ENCODE peak calls at places on chromosomes 11 and 22, in eight cellular contexts. S, F, C, A, T, B, L and H are unnamed samples.

GRCh38 chr22:36540867-36541642 is 12.1 kb upstream of the EIF3D start:
- DNase-seq in T (no peak), F (no peak), S (no peak), L (no peak), B (no peak), A (no peak), C (no peak), H (no peak)

GRCh38 chr11:3169952-3170755 is 5.0 kb upstream of the OSBPL5 start:
- DNase-seq in A (peak; percentile 2), F (no peak), S (no peak), B (no peak), L (no peak), T (no peak), C (no peak), H (no peak)

GRCh38 chr11:3123316-3123715 is 41.8 kb downstream of the OSBPL5 start:
- DNase-seq in B (no peak), F (no peak), A (no peak), C (no peak), L (no peak), S (no peak), T (peak; percentile 65), H (no peak)

GRCh38 chr22:31045900-31046587 is 35.1 kb upstream of the SMTN start:
- DNase-seq in B (no peak), A (no peak), T (no peak), C (no peak), S (no peak), L (no peak), F (no peak), H (no peak)

GRCh38 chr11:10798330-10798980 is 10.3 kb downstream of the EIF4G2 start:
- DNase-seq in T (no peak), A (no peak), B (no peak), L (no peak), F (no peak), S (no peak), C (no peak), H (no peak)

GRCh38 chr22:25062378-25063095 is 110.0 kb downstream of the KIAA1671 start:
- DNase-seq in T (peak; percentile 31), L (no peak), C (no peak), A (no peak), S (no peak), F (no peak), B (no peak), H (no peak)

GRCh38 chr11:33893711-33894401 is 2.0 kb upstream of the LMO2 start:
- DNase-seq in B (no peak), L (no peak), T (no peak), S (no peak), A (no peak), C (peak; percentile 92), F (no peak), H (no peak)

GRCh38 chr22:42967933-42968332 is 47.0 kb downstream of the PACSIN2 start:
- DNase-seq in S (no peak), C (peak; percentile 75), F (peak; percentile 49), A (no peak), B (no peak), T (peak; percentile 58), L (peak; percentile 84), H (no peak)

GRCh38 chr22:45878051-45878764 is 98.8 kb downstream of the WNT7B start:
- DNase-seq in T (peak; percentile 3), A (no peak), B (no peak), L (peak; percentile 19), F (no peak), C (no peak), S (no peak), H (no peak)

GRCh38 chr22:50117168-50117762 is 27.5 kb downstream of the MOV10L1 start:
- DNase-seq in C (no peak), S (no peak), B (no peak), L (no peak), A (no peak), F (no peak), T (no peak), H (no peak)

GRCh38 chr22:50115693-50116092 is 25.9 kb downstream of the MOV10L1 start:
- DNase-seq in B (peak; percentile 46), T (no peak), F (no peak), C (no peak), L (no peak), S (no peak), A (no peak), H (no peak)

GRCh38 chr22:50111056-50111455 is 21.2 kb downstream of the MOV10L1 start:
- DNase-seq in F (no peak), T (no peak), S (no peak), L (no peak), A (no peak), B (no peak), C (no peak), H (no peak)

GRCh38 chr22:50114221-50114981 is 24.6 kb downstream of the MOV10L1 start:
- DNase-seq in B (no peak), A (no peak), F (no peak), L (peak; percentile 71), C (no peak), S (no peak), T (no peak), H (no peak)

DNA sequence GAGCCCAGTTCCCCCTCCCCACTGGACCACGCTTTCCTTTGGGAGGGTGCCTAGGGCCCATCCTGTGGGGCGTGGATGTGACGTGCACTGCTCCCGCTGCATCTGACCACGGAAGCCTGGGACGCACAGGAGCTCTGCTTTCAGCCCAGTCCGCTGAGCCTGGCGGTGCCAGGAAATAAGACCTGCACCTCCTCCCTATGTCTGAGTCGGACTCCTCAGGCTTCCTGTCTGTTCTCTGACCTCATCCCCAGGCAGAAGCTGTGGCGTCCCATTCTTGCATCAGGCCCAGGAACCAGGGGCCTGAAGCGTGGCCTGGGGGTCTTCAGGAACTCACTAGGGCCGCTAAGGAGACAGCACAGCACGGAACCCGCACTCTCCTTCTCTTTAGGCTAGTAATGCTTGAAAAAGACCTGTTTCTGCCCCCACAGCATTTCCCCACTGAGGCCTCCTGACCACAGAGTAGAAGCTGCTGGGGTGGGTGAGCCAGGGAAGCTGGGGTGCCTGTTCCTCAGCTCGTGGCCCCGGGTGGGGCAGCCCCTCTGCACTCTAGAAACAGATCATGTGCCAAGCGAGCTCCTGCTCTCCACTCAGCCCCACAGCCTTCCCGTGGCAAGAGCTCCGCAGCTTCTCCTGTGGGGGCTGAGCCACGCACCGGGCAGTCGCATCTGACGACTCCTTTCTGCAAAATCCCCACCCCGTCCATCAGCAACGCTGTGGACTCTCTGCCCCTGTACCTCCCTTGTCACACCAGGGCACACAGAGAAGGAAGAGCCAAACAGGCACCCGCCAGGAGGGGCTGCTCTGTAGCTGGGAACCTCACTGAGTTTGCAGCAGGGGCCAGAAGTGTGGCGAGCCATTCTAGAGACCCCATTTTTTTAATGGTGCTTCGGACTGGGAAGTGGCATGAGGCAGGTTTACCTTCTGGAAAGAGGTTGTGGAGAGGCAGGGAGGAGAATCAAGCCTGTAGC is 22.6 kb downstream of the MOV10L1 start:
- DNase-seq in A (no peak), C (peak; percentile 65), T (no peak), S (no peak), B (no peak), L (no peak), F (no peak), H (no peak)
- TF ChIP-seq POLR2AphosphoS5 in A (no peak), C (peak; percentile 64), T (no peak), S (no peak), B (no peak), L (no peak), F (no peak), H (no peak)

GRCh38 chr11:117145393-117145761 is 1.3 kb downstream of the PAFAH1B2 start:
- DNase-seq in T (peak; percentile 18), B (peak; percentile 16), F (no peak), A (no peak), C (no peak), L (no peak), S (no peak), H (no peak)

GRCh38 chr11:117143871-117144476 is at the start of gene PAFAH1B2:
- DNase-seq in F (peak; percentile 97), T (peak; percentile 97), L (peak; percentile 96), S (peak; percentile 97), A (peak; percentile 98), C (peak; percentile 95), B (peak; percentile 88), H (peak; percentile 81)

GRCh38 chr11:117144477-117145392 is 648 bp downstream of the PAFAH1B2 start:
- DNase-seq in A (peak; percentile 46), B (peak; percentile 64), S (no peak), C (peak; percentile 57), L (peak; percentile 74), T (peak; percentile 61), F (peak; percentile 57), H (no peak)

GRCh38 chr11:117143390-117143789 is 697 bp upstream of the PAFAH1B2 start:
- DNase-seq in L (peak; percentile 65), A (no peak), T (peak; percentile 58), S (no peak), C (no peak), B (no peak), F (peak; percentile 64), H (peak; percentile 35)

DNA sequence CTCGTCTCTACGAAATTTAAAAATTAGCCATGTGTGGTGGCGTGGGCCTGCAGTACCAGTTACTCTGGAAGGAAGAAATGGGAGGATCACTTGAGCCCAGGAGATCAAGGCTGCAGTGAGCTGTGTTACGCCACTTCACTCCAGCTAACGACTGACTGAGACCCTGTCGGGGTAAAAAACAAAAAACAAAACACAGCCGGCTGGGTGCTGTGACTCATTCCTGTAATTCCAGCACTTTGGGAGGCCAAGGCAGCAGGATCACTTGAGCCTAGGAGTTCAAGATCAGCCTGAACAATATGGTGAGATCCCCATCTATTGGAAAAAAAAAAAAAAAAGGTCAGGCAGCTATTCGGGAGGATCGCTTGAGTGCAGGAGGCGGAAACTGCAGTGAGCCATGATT is 2.4 kb downstream of the PAFAH1B2 start:
- DNase-seq in F (no peak), T (no peak), L (no peak), A (no peak), C (no peak), B (no peak), S (no peak), H (no peak)
- TF ChIP-seq POLR2AphosphoS5 in F (no peak), T (no peak), L (no peak), A (no peak), C (no peak), B (no peak), S (no peak), H (no peak)

GRCh38 chr11:65919151-65920034 is at the start of gene DRAP1:
- DNase-seq in T (peak; percentile 99), S (no peak), B (peak; percentile 94), C (peak; percentile 96), F (peak; percentile 99), A (peak; percentile 98), L (peak; percentile 100), H (no peak)
- TF ChIP-seq POLR2AphosphoS5 in T (peak; percentile 58), S (peak; percentile 47), B (no peak), C (peak; percentile 33), F (peak; percentile 89), A (no peak), L (peak; percentile 65), H (peak; percentile 83)

GRCh38 chr11:128505449-128506058 is 81.8 kb downstream of the ETS1 start:
- DNase-seq in L (no peak), A (no peak), C (no peak), B (no peak), S (no peak), T (no peak), F (no peak), H (no peak)
- TF ChIP-seq POLR2AphosphoS5 in L (no peak), A (no peak), C (no peak), B (no peak), S (no peak), T (no peak), F (no peak), H (no peak)